ENCODE peak calls at places on chromosomes 11 and 22, in eight cellular contexts. V, N, Y, P, L, H, M and F are unnamed samples.
A peak's percentile ranks its signal among the peaks of the same experiment; 100 is the strongest.

GRCh38 chr11:61358566-61358965 is 3.1 kb downstream of the CYB561A3 start:
- DNase-seq in V (no peak), N (no peak), Y (no peak), P (no peak), L (no peak), H (no peak), M (no peak), F (no peak)

GRCh38 chr11:12150831-12151382 is 40.5 kb downstream of the MICAL2 start:
- DNase-seq in V (no peak), N (no peak), Y (no peak), P (no peak), L (peak; percentile 25), H (peak; percentile 7), M (no peak), F (no peak)

GRCh38 chr22:30265131-30265720 is 1.4 kb downstream of the OSM start:
- DNase-seq in V (no peak), N (no peak), Y (no peak), P (no peak), L (no peak), H (no peak), M (no peak), F (no peak)

GRCh38 chr11:63813035-63813562 is at the start of gene SPINDOC:
- DNase-seq in V (peak; percentile 67), N (peak; percentile 81), Y (peak; percentile 93), P (peak; percentile 80), L (peak; percentile 78), H (peak; percentile 90), M (no peak), F (peak; percentile 84)

GRCh38 chr11:43327987-43328386 is 16.2 kb downstream of the API5 start:
- DNase-seq in V (no peak), N (no peak), Y (no peak), P (peak; percentile 25), L (peak; percentile 94), H (no peak), M (no peak), F (no peak)

GRCh38 chr11:49208006-49208721 is at the start of gene FOLH1:
- DNase-seq in V (no peak), N (peak; percentile 18), Y (no peak), P (no peak), L (peak; percentile 2), H (peak; percentile 71), M (no peak), F (no peak)

GRCh38 chr11:27700351-27701261 is at the start of gene BDNF:
- DNase-seq in V (no peak), N (no peak), Y (peak; percentile 72), P (peak; percentile 13), L (peak; percentile 53), H (peak; percentile 65), M (no peak), F (peak; percentile 13)

GRCh38 chr11:1230456-1231395 is 7.9 kb downstream of the MUC5B start:
- DNase-seq in V (no peak), N (peak; percentile 19), Y (no peak), P (no peak), L (no peak), H (peak; percentile 65), M (no peak), F (no peak)

GRCh38 chr11:947744-948143 is 22.1 kb downstream of the AP2A2 start:
- DNase-seq in V (no peak), N (no peak), Y (no peak), P (no peak), L (no peak), H (no peak), M (no peak), F (no peak)

GRCh38 chr11:3231851-3232744 is at the start of gene MRGPRE:
- DNase-seq in V (no peak), N (no peak), Y (no peak), P (peak; percentile 26), L (no peak), H (no peak), M (no peak), F (no peak)

GRCh38 chr22:46830001-46830715 is 67.7 kb downstream of the TBC1D22A start:
- DNase-seq in V (no peak), N (no peak), Y (no peak), P (peak; percentile 74), L (peak; percentile 84), H (peak; percentile 49), M (no peak), F (peak; percentile 30)

GRCh38 chr11:18056561-18057181 is 10.6 kb upstream of the TPH1 start:
- DNase-seq in V (no peak), N (no peak), Y (no peak), P (no peak), L (no peak), H (no peak), M (no peak), F (no peak)

GRCh38 chr11:126573325-126574076 is 218.0 kb downstream of the ST3GAL4 start:
- DNase-seq in V (no peak), N (no peak), Y (no peak), P (no peak), L (no peak), H (no peak), M (no peak), F (no peak)

GRCh38 chr22:31339148-31339832 is 6.9 kb downstream of the PATZ1 start:
- DNase-seq in V (no peak), N (no peak), Y (no peak), P (no peak), L (no peak), H (no peak), M (no peak), F (no peak)

GRCh38 chr11:69707156-69707555 is 3.3 kb upstream of the FGF19 start:
- DNase-seq in V (no peak), N (peak; percentile 55), Y (no peak), P (no peak), L (no peak), H (no peak), M (no peak), F (no peak)

GRCh38 chr22:37909756-37910155 is 3.7 kb downstream of the MICALL1 start:
- DNase-seq in V (no peak), N (no peak), Y (no peak), P (no peak), L (no peak), H (no peak), M (no peak), F (no peak)

GRCh38 chr22:37907036-37907954 is 1.2 kb downstream of the MICALL1 start:
- DNase-seq in V (no peak), N (no peak), Y (no peak), P (no peak), L (no peak), H (no peak), M (no peak), F (no peak)

GRCh38 chr22:37906364-37907008 is 389 bp downstream of the MICALL1 start:
- DNase-seq in V (peak; percentile 26), N (peak; percentile 53), Y (peak; percentile 55), P (no peak), L (no peak), H (no peak), M (no peak), F (peak; percentile 39)

GRCh38 chr22:37905534-37906363 is at the start of gene MICALL1:
- DNase-seq in V (peak; percentile 56), N (peak; percentile 72), Y (peak; percentile 93), P (peak; percentile 70), L (peak; percentile 76), H (peak; percentile 89), M (no peak), F (peak; percentile 73)

GRCh38 chr22:37904572-37905533 is 1.2 kb upstream of the MICALL1 start:
- DNase-seq in V (no peak), N (peak; percentile 33), Y (no peak), P (peak; percentile 77), L (peak; percentile 89), H (no peak), M (peak; percentile 87), F (peak; percentile 90)
- H3K4me1 ChIP-seq in V (peaks cover 12% of the 10 kb centered on the region), N (peaks cover 3% of the 10 kb centered on the region), Y (peaks cover 15% of the 10 kb centered on the region), P (peaks cover 6% of the 10 kb centered on the region), L (peaks cover 25% of the 10 kb centered on the region), H (peaks cover 15% of the 10 kb centered on the region), M (peaks cover 22% of the 10 kb centered on the region), F (peaks cover 20% of the 10 kb centered on the region)

DNA sequence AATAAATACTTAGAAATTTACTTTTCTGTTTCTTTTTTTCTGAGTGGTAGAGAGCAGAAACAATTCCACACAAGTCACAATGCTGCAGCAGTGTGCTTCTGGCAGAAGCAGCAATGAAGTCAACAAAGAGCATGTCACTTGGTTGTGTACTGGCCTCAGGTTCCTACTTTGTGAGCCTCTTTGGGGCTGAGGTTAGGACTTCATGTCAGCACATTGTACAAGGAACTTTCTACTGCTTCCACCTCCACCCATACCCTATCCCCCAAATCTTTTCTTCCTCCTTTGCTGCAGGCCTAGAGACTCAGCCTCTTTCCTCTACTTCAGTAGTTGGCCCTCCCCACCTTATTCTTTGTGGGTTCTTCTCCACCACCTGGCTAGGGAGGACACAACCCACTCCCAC is 252.7 kb upstream of the PITPNB start:
- DNase-seq in V (no peak), N (no peak), Y (no peak), P (no peak), L (no peak), H (no peak), M (no peak), F (no peak)
- H3K9me3 ChIP-seq in V (no peaks in the 10 kb centered on the region), N (no peaks in the 10 kb centered on the region), Y (no peaks in the 10 kb centered on the region), P (no peaks in the 10 kb centered on the region), L (no peaks in the 10 kb centered on the region), H (no peaks in the 10 kb centered on the region), M (no peaks in the 10 kb centered on the region), F (peaks cover 2% of the 10 kb centered on the region)

GRCh38 chr11:117723625-117724024 is 73.4 kb downstream of the DSCAML1 start:
- DNase-seq in V (no peak), N (peak; percentile 69), Y (no peak), P (no peak), L (no peak), H (peak; percentile 10), M (no peak), F (no peak)
- H3K27ac ChIP-seq in V (no peak overlapping the region), N (no peak overlapping the region), Y (no peak overlapping the region), P (no peak overlapping the region), L (no peak overlapping the region), H (no peak overlapping the region), M (no peak overlapping the region), F (no peak overlapping the region)

GRCh38 chr22:22230438-22230837 is 14.1 kb upstream of the VPREB1 start:
- DNase-seq in V (no peak), N (no peak), Y (no peak), P (no peak), L (no peak), H (no peak), M (no peak), F (no peak)

GRCh38 chr22:22228921-22229320 is 15.7 kb upstream of the VPREB1 start:
- DNase-seq in V (no peak), N (no peak), Y (no peak), P (no peak), L (no peak), H (no peak), M (no peak), F (no peak)

GRCh38 chr22:22229683-22230420 is 14.7 kb upstream of the VPREB1 start:
- DNase-seq in V (no peak), N (no peak), Y (no peak), P (no peak), L (no peak), H (no peak), M (no peak), F (no peak)

GRCh38 chr22:22235564-22235963 is 9.0 kb upstream of the VPREB1 start:
- DNase-seq in V (peak; percentile 35), N (peak; percentile 25), Y (peak; percentile 61), P (no peak), L (peak; percentile 32), H (no peak), M (no peak), F (peak; percentile 46)

DNA sequence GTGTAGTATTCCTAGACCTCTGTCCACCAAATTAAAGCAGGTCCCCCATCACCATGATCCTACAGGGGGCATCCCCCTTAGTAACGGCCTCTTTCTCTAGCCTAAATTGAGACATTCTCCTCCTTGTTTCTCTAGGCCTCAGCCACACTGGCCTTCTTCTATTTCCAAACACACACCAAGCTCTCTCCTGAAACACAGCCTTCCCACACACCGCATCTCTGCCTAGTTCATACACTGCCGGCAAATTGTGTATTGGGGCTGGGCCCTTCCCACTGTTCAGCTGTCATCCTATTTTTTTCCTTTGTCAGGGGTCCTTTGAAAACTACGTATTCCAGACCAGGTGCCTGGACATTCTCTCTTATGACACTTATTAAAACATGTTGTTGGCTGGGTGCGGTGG is 11.5 kb upstream of the VPREB1 start:
- DNase-seq in V (no peak), N (no peak), Y (no peak), P (no peak), L (no peak), H (no peak), M (no peak), F (no peak)
- H3K4me1 ChIP-seq in V (no peaks in the 10 kb centered on the region), N (no peaks in the 10 kb centered on the region), Y (no peaks in the 10 kb centered on the region), P (no peaks in the 10 kb centered on the region), L (no peaks in the 10 kb centered on the region), H (no peaks in the 10 kb centered on the region), M (no peaks in the 10 kb centered on the region), F (no peaks in the 10 kb centered on the region)